ENCODE peak calls at places on chromosomes 7 and 10, in nine cellular contexts. G, A, Z, F, X, D, E, K and C are unnamed samples.

GRCh38 chr10:24897326-24897926 is 55.0 kb downstream of the PRTFDC1 start:
- DNase-seq in G (no peak), A (no peak), Z (no peak), F (no peak), X (no peak), D (peak; percentile 78), E (peak; percentile 62), K (no peak), C (no peak)

GRCh38 chr7:112770051-112770450 is 20.1 kb downstream of the TMEM168 start:
- DNase-seq in G (no peak), A (no peak), Z (no peak), F (no peak), X (no peak), D (no peak), E (no peak), K (no peak), C (no peak)

GRCh38 chr10:36675458-36675880 is 449.9 kb upstream of the ANKRD30A start:
- DNase-seq in G (no peak), A (no peak), Z (peak; percentile 57), F (no peak), X (no peak), D (peak; percentile 90), E (peak; percentile 91), K (no peak), C (no peak)

GRCh38 chr10:48931188-48931587 is 8.5 kb downstream of the LRRC18 start:
- DNase-seq in G (no peak), A (no peak), Z (no peak), F (no peak), X (no peak), D (no peak), E (no peak), K (no peak), C (no peak)

GRCh38 chr7:135745702-135746312 is 2.8 kb downstream of the FAM180A start:
- DNase-seq in G (peak; percentile 86), A (peak; percentile 72), Z (peak; percentile 86), F (peak; percentile 48), X (peak; percentile 90), D (peak; percentile 99), E (peak; percentile 100), K (no peak), C (no peak)

GRCh38 chr10:21396889-21397288 is 128.6 kb downstream of the SKIDA1 start:
- DNase-seq in G (no peak), A (no peak), Z (no peak), F (no peak), X (no peak), D (peak; percentile 47), E (no peak), K (no peak), C (no peak)

GRCh38 chr7:51045319-51046102 is 262.8 kb upstream of the GRB10 start:
- DNase-seq in G (no peak), A (no peak), Z (no peak), F (no peak), X (no peak), D (peak; percentile 82), E (peak; percentile 30), K (no peak), C (no peak)

GRCh38 chr10:55351431-55351830 is 550.4 kb upstream of the PCDH15 start:
- DNase-seq in G (no peak), A (no peak), Z (no peak), F (no peak), X (no peak), D (no peak), E (no peak), K (no peak), C (no peak)

GRCh38 chr7:36232971-36233550 is 80.0 kb downstream of the EEPD1 start:
- DNase-seq in G (no peak), A (no peak), Z (no peak), F (no peak), X (no peak), D (peak; percentile 77), E (no peak), K (no peak), C (no peak)

GRCh38 chr10:84308481-84309304 is 19.7 kb upstream of the CCSER2 start:
- DNase-seq in G (no peak), A (peak; percentile 21), Z (peak; percentile 65), F (peak; percentile 66), X (no peak), D (peak; percentile 92), E (peak; percentile 35), K (no peak), C (no peak)

GRCh38 chr10:130990536-130990935 is 321.0 kb downstream of the TCERG1L start:
- DNase-seq in G (peak; percentile 7), A (no peak), Z (no peak), F (no peak), X (no peak), D (no peak), E (no peak), K (no peak), C (no peak)

GRCh38 chr7:29607889-29608288 is 44.3 kb downstream of the PRR15 start:
- DNase-seq in G (no peak), A (no peak), Z (no peak), F (no peak), X (no peak), D (no peak), E (peak; percentile 95), K (no peak), C (no peak)

GRCh38 chr10:123743441-123744225 is 77.5 kb downstream of the GPR26 start:
- DNase-seq in G (no peak), A (no peak), Z (no peak), F (no peak), X (no peak), D (no peak), E (peak; percentile 28), K (no peak), C (no peak)

GRCh38 chr10:62076872-62077271 is 175.4 kb downstream of the ARID5B start:
- DNase-seq in G (no peak), A (no peak), Z (no peak), F (no peak), X (no peak), D (peak; percentile 91), E (peak; percentile 88), K (no peak), C (no peak)

GRCh38 chr10:62077330-62078015 is 176.0 kb downstream of the ARID5B start:
- DNase-seq in G (no peak), A (no peak), Z (no peak), F (no peak), X (no peak), D (no peak), E (no peak), K (no peak), C (no peak)

GRCh38 chr10:62075912-62076311 is 174.4 kb downstream of the ARID5B start:
- DNase-seq in G (no peak), A (no peak), Z (no peak), F (no peak), X (no peak), D (no peak), E (peak; percentile 56), K (no peak), C (no peak)

GRCh38 chr10:62073429-62073828 is 171.9 kb downstream of the ARID5B start:
- DNase-seq in G (no peak), A (no peak), Z (no peak), F (no peak), X (no peak), D (no peak), E (peak; percentile 47), K (no peak), C (no peak)

DNA sequence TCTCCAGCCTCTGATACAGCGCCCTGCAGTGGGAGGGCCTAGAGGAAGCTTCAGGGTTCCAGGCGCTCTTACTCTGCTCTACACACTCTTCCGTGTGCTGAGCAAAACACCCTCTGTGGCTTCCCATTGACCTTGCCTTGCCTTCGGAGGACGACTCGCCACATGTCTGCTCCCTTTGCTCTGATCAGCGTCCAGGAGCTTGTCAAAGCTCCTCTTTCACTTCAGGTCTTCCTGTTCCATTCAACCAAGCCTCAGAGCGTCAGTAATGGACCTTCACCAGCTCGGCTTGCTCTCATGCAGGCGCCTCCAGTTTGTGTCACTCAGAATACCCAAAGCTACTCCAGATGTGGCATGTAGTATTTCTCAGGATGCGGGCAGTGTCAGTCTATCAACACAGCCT is 173.9 kb downstream of the ARID5B start:
- DNase-seq in G (no peak), A (no peak), Z (no peak), F (no peak), X (no peak), D (no peak), E (no peak), K (no peak), C (no peak)
- H3K27ac ChIP-seq in G (peak overlapping the region; percentile 64), A (peak overlapping the region; percentile 73), Z (no peak overlapping the region), F (no peak overlapping the region), X (peak overlapping the region; percentile 32), D (peak overlapping the region; percentile 74), E (peak overlapping the region; percentile 71), K (no peak overlapping the region), C (peak overlapping the region; percentile 30)

DNA sequence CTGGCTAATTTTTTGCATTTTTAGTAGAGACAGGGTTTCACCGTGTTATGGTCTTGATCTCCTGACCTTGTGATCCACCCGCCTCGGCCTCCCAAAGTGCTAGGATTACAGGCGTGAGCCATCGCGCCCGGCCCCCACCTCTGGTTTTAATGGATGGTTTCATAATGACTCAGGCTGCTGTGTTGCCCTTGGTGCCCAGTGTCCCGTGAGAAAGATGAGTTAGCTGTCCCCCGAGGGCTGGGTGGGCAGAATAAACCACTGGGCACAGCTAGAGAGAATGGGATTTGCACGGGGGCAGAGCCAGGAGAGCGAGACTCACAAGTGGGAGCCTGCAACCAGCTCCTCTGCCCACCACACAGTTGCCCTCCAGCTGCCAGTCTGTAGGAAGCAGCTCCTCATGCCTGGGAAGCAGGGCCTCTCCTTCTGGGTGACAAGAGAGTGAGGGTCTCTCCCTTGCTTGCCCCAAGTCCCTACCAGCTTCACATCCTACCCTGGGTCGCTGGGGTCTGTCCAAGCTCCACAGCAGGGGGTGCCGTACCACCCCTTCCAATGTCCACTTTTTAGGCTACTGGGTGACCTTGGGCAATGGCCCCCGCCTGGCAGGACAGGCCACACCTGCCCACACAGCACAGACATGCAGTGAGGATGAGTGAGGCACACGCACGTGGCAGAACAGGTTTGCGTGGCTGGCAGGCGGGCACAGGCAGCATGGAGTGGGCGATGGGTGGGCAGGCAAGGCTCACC is 16.1 kb upstream of the NDST2 start:
- DNase-seq in G (no peak), A (no peak), Z (no peak), F (no peak), X (no peak), D (no peak), E (peak; percentile 28), K (no peak), C (no peak)
- H3K27ac ChIP-seq in G (no peak overlapping the region), A (no peak overlapping the region), Z (no peak overlapping the region), F (no peak overlapping the region), X (no peak overlapping the region), D (no peak overlapping the region), E (no peak overlapping the region), K (no peak overlapping the region), C (no peak overlapping the region)

DNA sequence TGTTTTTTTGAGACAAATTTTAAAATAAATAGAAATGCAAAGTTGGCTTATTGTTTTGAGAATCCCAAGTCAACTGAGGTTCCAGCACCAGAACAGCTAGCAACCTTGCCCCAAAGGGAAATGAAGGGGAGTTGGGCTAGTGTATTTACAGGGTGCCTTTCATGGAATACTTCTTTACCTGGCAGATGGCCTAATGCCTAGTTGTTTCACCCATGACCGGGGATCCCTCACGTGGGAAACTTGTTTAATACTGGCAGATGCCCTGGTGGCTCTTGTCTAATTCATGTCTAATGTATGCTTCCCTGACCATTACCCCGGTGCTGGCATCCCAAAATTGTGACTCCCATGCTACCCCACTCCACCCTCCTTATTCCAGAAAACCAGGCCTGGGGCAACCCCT is 861.1 kb upstream of the ZWINT start:
- DNase-seq in G (no peak), A (no peak), Z (no peak), F (no peak), X (no peak), D (no peak), E (no peak), K (no peak), C (no peak)
- H3K27ac ChIP-seq in G (no peak overlapping the region), A (no peak overlapping the region), Z (no peak overlapping the region), F (no peak overlapping the region), X (no peak overlapping the region), D (no peak overlapping the region), E (no peak overlapping the region), K (no peak overlapping the region), C (no peak overlapping the region)

GRCh38 chr7:96729795-96730194 is 20.1 kb upstream of the SEM1 start:
- DNase-seq in G (no peak), A (no peak), Z (no peak), F (no peak), X (no peak), D (no peak), E (no peak), K (no peak), C (no peak)
- H3K27ac ChIP-seq in G (no peak overlapping the region), A (no peak overlapping the region), Z (no peak overlapping the region), F (no peak overlapping the region), X (no peak overlapping the region), D (no peak overlapping the region), E (no peak overlapping the region), K (no peak overlapping the region), C (no peak overlapping the region)